ENCODE peak calls at places on chromosomes 16 and 17, in six cellular contexts. X, S, H, Q, Y and A are unnamed samples.
A peak's percentile ranks its signal among the peaks of the same experiment; 100 is the strongest.

GRCh38 chr17:78915872-78916632 is 9.1 kb downstream of the TIMP2 start:
- DNase-seq in S (peak; percentile 66), Q (no peak), Y (peak; percentile 72), X (no peak), H (no peak), A (no peak)

GRCh38 chr16:70663524-70664324 is 17.4 kb downstream of the IL34 start:
- DNase-seq in X (no peak), S (no peak), H (no peak), Y (no peak), Q (no peak), A (no peak)

GRCh38 chr17:52410781-52411180 is 252.3 kb upstream of the CA10 start:
- DNase-seq in S (no peak), Q (no peak), H (no peak), X (no peak), Y (peak; percentile 3), A (no peak)

GRCh38 chr17:78484300-78485159 is 92.7 kb downstream of the DNAH17 start:
- DNase-seq in Y (no peak), X (no peak), H (peak; percentile 40), Q (peak; percentile 48), S (no peak), A (peak; percentile 54)

GRCh38 chr17:56988901-56989572 is 11.1 kb downstream of the SCPEP1 start:
- DNase-seq in X (no peak), S (no peak), Y (no peak), Q (no peak), H (no peak), A (no peak)

GRCh38 chr17:9239821-9240658 is 218.7 kb downstream of the NTN1 start:
- DNase-seq in X (peak; percentile 70), Y (peak; percentile 66), S (peak; percentile 86), Q (peak; percentile 46), H (peak; percentile 42), A (peak; percentile 52)

GRCh38 chr16:56140645-56141044 is 50.6 kb upstream of the GNAO1 start:
- DNase-seq in S (no peak), H (no peak), X (no peak), Q (no peak), Y (no peak), A (no peak)

GRCh38 chr17:72383053-72383847 is 262.4 kb downstream of the SOX9 start:
- DNase-seq in S (peak; percentile 77), Y (no peak), X (no peak), Q (no peak), H (no peak), A (no peak)

GRCh38 chr17:35117984-35118383 is 1.7 kb downstream of the RAD51D start:
- DNase-seq in Q (peak; percentile 9), H (no peak), Y (peak; percentile 52), S (no peak), X (no peak), A (no peak)

GRCh38 chr17:80781851-80782277 is 209.8 kb upstream of the CHMP6 start:
- DNase-seq in S (no peak), Y (no peak), X (no peak), Q (no peak), H (no peak), A (no peak)

GRCh38 chr16:77276686-77277085 is 77.5 kb downstream of the SYCE1L start:
- DNase-seq in S (no peak), Q (no peak), Y (peak; percentile 35), H (no peak), X (no peak), A (no peak)

GRCh38 chr17:10144976-10145375 is 53.4 kb downstream of the GAS7 start:
- DNase-seq in H (no peak), S (no peak), Q (no peak), Y (no peak), X (no peak), A (no peak)

GRCh38 chr17:34841467-34841866 is 119.8 kb downstream of the CCT6B start:
- DNase-seq in X (no peak), S (no peak), H (no peak), Q (no peak), Y (no peak), A (no peak)

GRCh38 chr16:89200850-89201466 is 621 bp upstream of the SLC22A31 start:
- DNase-seq in X (peak; percentile 37), Y (no peak), Q (no peak), H (no peak), S (peak; percentile 16), A (no peak)

GRCh38 chr17:33124871-33125551 is 133.4 kb downstream of the SPACA3 start:
- DNase-seq in S (no peak), X (no peak), H (no peak), Q (no peak), Y (peak; percentile 75), A (no peak)

GRCh38 chr16:10569629-10570028 is 10.8 kb downstream of the EMP2 start:
- DNase-seq in Q (no peak), H (no peak), X (no peak), Y (no peak), S (peak; percentile 55), A (no peak)

GRCh38 chr17:13374203-13375143 is 227.3 kb downstream of the HS3ST3A1 start:
- DNase-seq in S (no peak), H (no peak), X (no peak), Y (no peak), Q (no peak), A (no peak)

GRCh38 chr17:32161506-32162365 is 19.4 kb downstream of the RHOT1 start:
- DNase-seq in Q (no peak), S (no peak), H (no peak), Y (peak; percentile 60), X (no peak), A (no peak)

GRCh38 chr17:68290268-68290954 is 516 bp downstream of the SLC16A6 start:
- DNase-seq in H (peak; percentile 38), Y (no peak), Q (peak; percentile 25), S (no peak), X (peak; percentile 54), A (peak; percentile 66)

GRCh38 chr17:9865585-9865984 is 39.5 kb downstream of the RCVRN start:
- DNase-seq in H (no peak), X (no peak), S (no peak), Q (no peak), Y (no peak), A (no peak)

GRCh38 chr17:56499799-56500388 is 93.6 kb upstream of the NOG start:
- DNase-seq in S (no peak), Q (peak; percentile 1), X (no peak), H (no peak), Y (peak; percentile 58), A (no peak)

GRCh38 chr17:19645608-19646250 is 2.8 kb upstream of the ALDH3A2 start:
- DNase-seq in Y (no peak), Q (peak; percentile 32), X (peak; percentile 62), S (peak; percentile 35), H (peak; percentile 18), A (peak; percentile 22)

GRCh38 chr16:67294927-67295326 is 15.6 kb downstream of the PLEKHG4 start:
- DNase-seq in Y (no peak), Q (no peak), H (no peak), S (no peak), X (no peak), A (no peak)

GRCh38 chr16:14401839-14402115 is 228.3 kb downstream of the PARN start:
- DNase-seq in X (no peak), Q (no peak), H (no peak), Y (no peak), S (peak; percentile 35), A (no peak)

GRCh38 chr17:74037320-74037719 is 166.2 kb upstream of the RPL38 start:
- DNase-seq in X (no peak), Y (peak; percentile 4), Q (no peak), H (no peak), S (no peak), A (no peak)

GRCh38 chr16:8847623-8848022 is 21.2 kb downstream of the CARHSP1 start:
- DNase-seq in X (no peak), S (no peak), H (no peak), Q (no peak), Y (no peak), A (no peak)

GRCh38 chr16:51408357-51408756 is 257.3 kb upstream of the SALL1 start:
- DNase-seq in Q (no peak), X (no peak), H (no peak), Y (peak; percentile 86), S (no peak), A (no peak)

GRCh38 chr17:77326636-77327035 is 185.9 kb downstream of the SEC14L1 start:
- DNase-seq in Y (no peak), S (no peak), Q (no peak), H (no peak), X (no peak), A (no peak)

GRCh38 chr16:84650062-84650991 is 2.0 kb downstream of the KLHL36 start:
- DNase-seq in H (no peak), Q (no peak), S (no peak), X (no peak), Y (peak; percentile 93), A (no peak)